ENCODE peak calls at places on chromosomes 5 and 9, in ten cellular contexts. One of them, this sample, is unnamed.
A peak's percentile ranks its signal among the peaks of the same experiment; 100 is the strongest.

GRCh38 chr5:143979044-143979690 is 167.2 kb downstream of the HMHB1 start:
- DNase-seq in Right ventricle myocardium superior: no peak
- DNase-seq in immature natural killer cell: no peak
- DNase-seq in anterior cingulate cortex: no peak
- DNase-seq in ovary: no peak
- DNase-seq in nephron progenitor cell: no peak
- DNase-seq in bronchial epithelial cell: peak; percentile 45
- DNase-seq in GM23248: peak; percentile 40
- DNase-seq in NCI-H774: no peak
- DNase-seq in tibial nerve: no peak
- DNase-seq in this sample: no peak

GRCh38 chr5:58542709-58543108 is 40.2 kb upstream of the RAB3C start:
- DNase-seq in GM23248: no peak
- DNase-seq in nephron progenitor cell: no peak
- DNase-seq in immature natural killer cell: no peak
- DNase-seq in tibial nerve: no peak
- DNase-seq in bronchial epithelial cell: no peak
- DNase-seq in ovary: no peak
- DNase-seq in anterior cingulate cortex: no peak
- DNase-seq in Right ventricle myocardium superior: no peak
- DNase-seq in NCI-H774: peak; percentile 41
- DNase-seq in this sample: no peak

GRCh38 chr9:127897194-127897692 is 2.2 kb downstream of the ST6GALNAC6 start:
- DNase-seq in NCI-H774: no peak
- DNase-seq in ovary: peak; percentile 95
- DNase-seq in immature natural killer cell: no peak
- DNase-seq in nephron progenitor cell: peak; percentile 89
- DNase-seq in Right ventricle myocardium superior: peak; percentile 88
- DNase-seq in GM23248: peak; percentile 86
- DNase-seq in anterior cingulate cortex: peak; percentile 85
- DNase-seq in tibial nerve: peak; percentile 84
- DNase-seq in bronchial epithelial cell: no peak
- DNase-seq in this sample: peak; percentile 71

GRCh38 chr9:113409883-113410206 is 630 bp downstream of the POLE3 start:
- DNase-seq in Right ventricle myocardium superior: no peak
- DNase-seq in NCI-H774: no peak
- DNase-seq in immature natural killer cell: no peak
- DNase-seq in anterior cingulate cortex: no peak
- DNase-seq in ovary: no peak
- DNase-seq in tibial nerve: no peak
- DNase-seq in nephron progenitor cell: no peak
- DNase-seq in bronchial epithelial cell: peak; percentile 7
- DNase-seq in GM23248: no peak
- DNase-seq in this sample: no peak

GRCh38 chr9:100352201-100352726 is 478 bp downstream of the TEX10 start:
- DNase-seq in nephron progenitor cell: no peak
- DNase-seq in Right ventricle myocardium superior: peak; percentile 50
- DNase-seq in NCI-H774: peak; percentile 33
- DNase-seq in immature natural killer cell: no peak
- DNase-seq in tibial nerve: peak; percentile 15
- DNase-seq in ovary: peak; percentile 28
- DNase-seq in anterior cingulate cortex: peak; percentile 18
- DNase-seq in bronchial epithelial cell: peak; percentile 8
- DNase-seq in GM23248: peak; percentile 70
- DNase-seq in this sample: peak; percentile 23

GRCh38 chr5:72517961-72518690 is 10.9 kb upstream of the ZNF366 start:
- DNase-seq in GM23248: peak; percentile 72
- DNase-seq in immature natural killer cell: no peak
- DNase-seq in tibial nerve: peak; percentile 47
- DNase-seq in nephron progenitor cell: no peak
- DNase-seq in NCI-H774: no peak
- DNase-seq in anterior cingulate cortex: no peak
- DNase-seq in bronchial epithelial cell: no peak
- DNase-seq in ovary: no peak
- DNase-seq in Right ventricle myocardium superior: peak; percentile 74
- DNase-seq in this sample: no peak

GRCh38 chr9:89676281-89676680 is 71.5 kb downstream of the GADD45G start:
- DNase-seq in Right ventricle myocardium superior: peak; percentile 84
- DNase-seq in GM23248: no peak
- DNase-seq in nephron progenitor cell: no peak
- DNase-seq in ovary: no peak
- DNase-seq in immature natural killer cell: no peak
- DNase-seq in NCI-H774: peak; percentile 96
- DNase-seq in tibial nerve: no peak
- DNase-seq in bronchial epithelial cell: no peak
- DNase-seq in anterior cingulate cortex: no peak
- DNase-seq in this sample: no peak

GRCh38 chr5:78597858-78598415 is 50.6 kb downstream of the LHFPL2 start:
- DNase-seq in bronchial epithelial cell: peak; percentile 80
- DNase-seq in ovary: no peak
- DNase-seq in nephron progenitor cell: no peak
- DNase-seq in tibial nerve: no peak
- DNase-seq in anterior cingulate cortex: no peak
- DNase-seq in Right ventricle myocardium superior: no peak
- DNase-seq in GM23248: peak; percentile 66
- DNase-seq in NCI-H774: no peak
- DNase-seq in immature natural killer cell: no peak
- DNase-seq in this sample: no peak

GRCh38 chr5:116035123-116035522 is 2.9 kb downstream of the ARL14EPL start:
- DNase-seq in immature natural killer cell: no peak
- DNase-seq in Right ventricle myocardium superior: no peak
- DNase-seq in ovary: no peak
- DNase-seq in GM23248: peak; percentile 35
- DNase-seq in bronchial epithelial cell: peak; percentile 5
- DNase-seq in anterior cingulate cortex: no peak
- DNase-seq in NCI-H774: no peak
- DNase-seq in tibial nerve: no peak
- DNase-seq in nephron progenitor cell: no peak
- DNase-seq in this sample: no peak

GRCh38 chr5:137880313-137880712 is 8.9 kb upstream of the PKD2L2 start:
- DNase-seq in GM23248: no peak
- DNase-seq in Right ventricle myocardium superior: no peak
- DNase-seq in anterior cingulate cortex: no peak
- DNase-seq in NCI-H774: no peak
- DNase-seq in tibial nerve: no peak
- DNase-seq in ovary: no peak
- DNase-seq in immature natural killer cell: no peak
- DNase-seq in bronchial epithelial cell: peak; percentile 82
- DNase-seq in nephron progenitor cell: no peak
- DNase-seq in this sample: no peak

GRCh38 chr9:120855827-120856636 is 13.3 kb upstream of the PSMD5 start:
- DNase-seq in immature natural killer cell: no peak
- DNase-seq in tibial nerve: no peak
- DNase-seq in Right ventricle myocardium superior: no peak
- DNase-seq in NCI-H774: no peak
- DNase-seq in ovary: no peak
- DNase-seq in bronchial epithelial cell: no peak
- DNase-seq in GM23248: no peak
- DNase-seq in anterior cingulate cortex: no peak
- DNase-seq in nephron progenitor cell: no peak
- DNase-seq in this sample: no peak

GRCh38 chr5:85921590-85921989 is 696.2 kb upstream of the COX7C start:
- DNase-seq in NCI-H774: no peak
- DNase-seq in immature natural killer cell: no peak
- DNase-seq in anterior cingulate cortex: no peak
- DNase-seq in bronchial epithelial cell: no peak
- DNase-seq in tibial nerve: no peak
- DNase-seq in GM23248: no peak
- DNase-seq in nephron progenitor cell: no peak
- DNase-seq in ovary: no peak
- DNase-seq in Right ventricle myocardium superior: no peak
- DNase-seq in this sample: no peak

GRCh38 chr5:169440107-169440701 is 139.3 kb upstream of the SLIT3 start:
- DNase-seq in GM23248: no peak
- DNase-seq in immature natural killer cell: no peak
- DNase-seq in NCI-H774: no peak
- DNase-seq in tibial nerve: no peak
- DNase-seq in bronchial epithelial cell: no peak
- DNase-seq in Right ventricle myocardium superior: no peak
- DNase-seq in ovary: no peak
- DNase-seq in nephron progenitor cell: no peak
- DNase-seq in anterior cingulate cortex: no peak
- DNase-seq in this sample: no peak

GRCh38 chr5:127492854-127493738 is 24.3 kb upstream of the PRRC1 start:
- DNase-seq in ovary: no peak
- DNase-seq in nephron progenitor cell: no peak
- DNase-seq in anterior cingulate cortex: no peak
- DNase-seq in Right ventricle myocardium superior: no peak
- DNase-seq in tibial nerve: no peak
- DNase-seq in GM23248: peak; percentile 72
- DNase-seq in bronchial epithelial cell: peak; percentile 53
- DNase-seq in NCI-H774: peak; percentile 58
- DNase-seq in immature natural killer cell: peak; percentile 28
- DNase-seq in this sample: no peak

GRCh38 chr5:171615201-171616001 is 170.2 kb upstream of the SMIM23 start:
- DNase-seq in ovary: no peak
- DNase-seq in bronchial epithelial cell: no peak
- DNase-seq in immature natural killer cell: no peak
- DNase-seq in NCI-H774: no peak
- DNase-seq in tibial nerve: no peak
- DNase-seq in nephron progenitor cell: peak; percentile 67
- DNase-seq in GM23248: peak; percentile 28
- DNase-seq in anterior cingulate cortex: no peak
- DNase-seq in Right ventricle myocardium superior: peak; percentile 59
- DNase-seq in this sample: no peak

GRCh38 chr9:70694758-70695157 is 280.3 kb upstream of the KLF9 start:
- DNase-seq in anterior cingulate cortex: no peak
- DNase-seq in Right ventricle myocardium superior: no peak
- DNase-seq in ovary: no peak
- DNase-seq in GM23248: no peak
- DNase-seq in tibial nerve: no peak
- DNase-seq in immature natural killer cell: no peak
- DNase-seq in nephron progenitor cell: no peak
- DNase-seq in bronchial epithelial cell: no peak
- DNase-seq in NCI-H774: no peak
- DNase-seq in this sample: no peak

GRCh38 chr5:67215592-67216471 is 19.2 kb upstream of the CD180 start:
- DNase-seq in Right ventricle myocardium superior: peak; percentile 94
- DNase-seq in immature natural killer cell: peak; percentile 64
- DNase-seq in bronchial epithelial cell: peak; percentile 13
- DNase-seq in ovary: peak; percentile 38
- DNase-seq in anterior cingulate cortex: peak; percentile 53
- DNase-seq in NCI-H774: peak; percentile 32
- DNase-seq in GM23248: peak; percentile 13
- DNase-seq in nephron progenitor cell: no peak
- DNase-seq in tibial nerve: peak; percentile 77
- DNase-seq in this sample: no peak

GRCh38 chr9:90169490-90169889 is 473.1 kb downstream of the DIRAS2 start:
- DNase-seq in Right ventricle myocardium superior: no peak
- DNase-seq in NCI-H774: peak; percentile 29
- DNase-seq in anterior cingulate cortex: no peak
- DNase-seq in bronchial epithelial cell: no peak
- DNase-seq in nephron progenitor cell: no peak
- DNase-seq in immature natural killer cell: no peak
- DNase-seq in GM23248: no peak
- DNase-seq in ovary: no peak
- DNase-seq in tibial nerve: no peak
- DNase-seq in this sample: no peak

GRCh38 chr5:172524573-172525021 is 70.3 kb upstream of the SH3PXD2B start:
- DNase-seq in nephron progenitor cell: no peak
- DNase-seq in Right ventricle myocardium superior: no peak
- DNase-seq in GM23248: no peak
- DNase-seq in tibial nerve: no peak
- DNase-seq in anterior cingulate cortex: no peak
- DNase-seq in bronchial epithelial cell: no peak
- DNase-seq in immature natural killer cell: no peak
- DNase-seq in NCI-H774: no peak
- DNase-seq in ovary: no peak
- DNase-seq in this sample: no peak

GRCh38 chr9:31608413-31608812 is 776.0 kb upstream of the ACO1 start:
- DNase-seq in bronchial epithelial cell: peak; percentile 90
- DNase-seq in NCI-H774: no peak
- DNase-seq in GM23248: no peak
- DNase-seq in ovary: no peak
- DNase-seq in immature natural killer cell: no peak
- DNase-seq in tibial nerve: no peak
- DNase-seq in Right ventricle myocardium superior: no peak
- DNase-seq in nephron progenitor cell: no peak
- DNase-seq in anterior cingulate cortex: no peak
- DNase-seq in this sample: no peak

GRCh38 chr5:128019391-128019790 is 64.2 kb upstream of the SLC12A2 start:
- DNase-seq in nephron progenitor cell: no peak
- DNase-seq in GM23248: no peak
- DNase-seq in tibial nerve: no peak
- DNase-seq in anterior cingulate cortex: no peak
- DNase-seq in bronchial epithelial cell: no peak
- DNase-seq in immature natural killer cell: no peak
- DNase-seq in Right ventricle myocardium superior: no peak
- DNase-seq in NCI-H774: no peak
- DNase-seq in ovary: no peak
- DNase-seq in this sample: no peak

GRCh38 chr5:173099461-173099860 is 43.3 kb downstream of the CREBRF start:
- DNase-seq in Right ventricle myocardium superior: no peak
- DNase-seq in tibial nerve: no peak
- DNase-seq in anterior cingulate cortex: no peak
- DNase-seq in nephron progenitor cell: no peak
- DNase-seq in GM23248: no peak
- DNase-seq in bronchial epithelial cell: no peak
- DNase-seq in NCI-H774: no peak
- DNase-seq in ovary: no peak
- DNase-seq in immature natural killer cell: no peak
- DNase-seq in this sample: no peak

GRCh38 chr9:97573482-97574073 is 59.6 kb downstream of the TSTD2 start:
- DNase-seq in NCI-H774: no peak
- DNase-seq in bronchial epithelial cell: no peak
- DNase-seq in anterior cingulate cortex: no peak
- DNase-seq in immature natural killer cell: no peak
- DNase-seq in ovary: no peak
- DNase-seq in GM23248: no peak
- DNase-seq in Right ventricle myocardium superior: no peak
- DNase-seq in nephron progenitor cell: no peak
- DNase-seq in tibial nerve: no peak
- DNase-seq in this sample: no peak

GRCh38 chr9:81825831-81826540 is 102.2 kb upstream of the SPATA31D4 start:
- DNase-seq in NCI-H774: no peak
- DNase-seq in tibial nerve: no peak
- DNase-seq in GM23248: peak; percentile 27
- DNase-seq in bronchial epithelial cell: peak; percentile 77
- DNase-seq in anterior cingulate cortex: peak; percentile 61
- DNase-seq in Right ventricle myocardium superior: no peak
- DNase-seq in immature natural killer cell: no peak
- DNase-seq in ovary: no peak
- DNase-seq in nephron progenitor cell: no peak
- DNase-seq in this sample: no peak

GRCh38 chr5:54822331-54822700 is 163.1 kb downstream of the ESM1 start:
- DNase-seq in ovary: no peak
- DNase-seq in Right ventricle myocardium superior: no peak
- DNase-seq in bronchial epithelial cell: no peak
- DNase-seq in immature natural killer cell: no peak
- DNase-seq in tibial nerve: no peak
- DNase-seq in NCI-H774: no peak
- DNase-seq in anterior cingulate cortex: no peak
- DNase-seq in GM23248: no peak
- DNase-seq in nephron progenitor cell: no peak
- DNase-seq in this sample: no peak

GRCh38 chr9:121288874-121289553 is 21.1 kb downstream of the GSN start:
- DNase-seq in GM23248: peak; percentile 59
- DNase-seq in Right ventricle myocardium superior: peak; percentile 87
- DNase-seq in ovary: peak; percentile 82
- DNase-seq in nephron progenitor cell: peak; percentile 46
- DNase-seq in bronchial epithelial cell: peak; percentile 78
- DNase-seq in tibial nerve: peak; percentile 53
- DNase-seq in anterior cingulate cortex: peak; percentile 45
- DNase-seq in NCI-H774: no peak
- DNase-seq in immature natural killer cell: no peak
- DNase-seq in this sample: peak; percentile 45

GRCh38 chr5:135615581-135616260 is 36.9 kb upstream of the CXCL14 start:
- DNase-seq in Right ventricle myocardium superior: no peak
- DNase-seq in nephron progenitor cell: no peak
- DNase-seq in GM23248: peak; percentile 23
- DNase-seq in NCI-H774: no peak
- DNase-seq in anterior cingulate cortex: no peak
- DNase-seq in ovary: no peak
- DNase-seq in bronchial epithelial cell: no peak
- DNase-seq in tibial nerve: no peak
- DNase-seq in immature natural killer cell: no peak
- DNase-seq in this sample: no peak

GRCh38 chr9:27836661-27837401 is 263.6 kb upstream of the C9orf72 start:
- DNase-seq in tibial nerve: no peak
- DNase-seq in NCI-H774: no peak
- DNase-seq in nephron progenitor cell: no peak
- DNase-seq in ovary: no peak
- DNase-seq in anterior cingulate cortex: no peak
- DNase-seq in Right ventricle myocardium superior: no peak
- DNase-seq in bronchial epithelial cell: no peak
- DNase-seq in GM23248: no peak
- DNase-seq in immature natural killer cell: no peak
- DNase-seq in this sample: no peak

This sample was measured in omental fat pad.